ENCODE peak calls at places on chromosomes 2 and 18, in four cellular contexts. One of them, this sample, is unnamed.

GRCh38 chr2:176161041-176161785 is 4.1 kb downstream of the HOXD3 start:
- DNase-seq in A172: no peak
- DNase-seq in colonic mucosa: no peak
- DNase-seq in Panc1: no peak
- DNase-seq in this sample: no peak

GRCh38 chr2:159895258-159896209 is 97.5 kb upstream of the CD302 start:
- DNase-seq in Panc1: no peak
- DNase-seq in colonic mucosa: no peak
- DNase-seq in A172: no peak
- DNase-seq in this sample: no peak

GRCh38 chr2:230974096-230974913 is 21.6 kb upstream of the SPATA3 start:
- DNase-seq in A172: peak
- DNase-seq in colonic mucosa: no peak
- DNase-seq in Panc1: no peak
- DNase-seq in this sample: peak

GRCh38 chr2:160736148-160736547 is 242.5 kb upstream of the RBMS1 start:
- DNase-seq in Panc1: no peak
- DNase-seq in colonic mucosa: no peak
- DNase-seq in A172: peak
- DNase-seq in this sample: no peak

GRCh38 chr18:44035554-44035953 is 645.1 kb upstream of the SETBP1 start:
- DNase-seq in colonic mucosa: no peak
- DNase-seq in Panc1: no peak
- DNase-seq in A172: no peak
- DNase-seq in this sample: no peak

GRCh38 chr2:158893057-158893456 is 75.4 kb upstream of the TANC1 start:
- DNase-seq in Panc1: no peak
- DNase-seq in A172: no peak
- DNase-seq in colonic mucosa: no peak
- DNase-seq in this sample: no peak

GRCh38 chr2:43178602-43179542 is 47.5 kb downstream of the ZFP36L2 start:
- DNase-seq in Panc1: no peak
- DNase-seq in A172: peak
- DNase-seq in colonic mucosa: peak
- DNase-seq in this sample: peak

GRCh38 chr2:239949537-239949936 is 75.6 kb downstream of the NDUFA10 start:
- DNase-seq in A172: no peak
- DNase-seq in Panc1: no peak
- DNase-seq in colonic mucosa: no peak
- DNase-seq in this sample: no peak

GRCh38 chr2:56068746-56069145 is 115.0 kb upstream of the CCDC85A start:
- DNase-seq in colonic mucosa: no peak
- DNase-seq in Panc1: no peak
- DNase-seq in A172: no peak
- DNase-seq in this sample: no peak